ENCODE peak calls at places on chromosomes 2 and 18, in seven cellular contexts. One of them, this sample, is unnamed.

GRCh38 chr2:29425866-29426265 is 310.7 kb downstream of the CLIP4 start:
- DNase-seq in progenitor cell of endocrine pancreas: no peak
- DNase-seq in mammary epithelial cell: no peak
- DNase-seq in activated CD8-positive, alpha-beta memory T cell treated with anti-CD3 and anti-CD28 coated beads, Interleukin-2, amount 50 U/mL, for 48 hours: no peak
- DNase-seq in NCI-H2107: no peak
- DNase-seq in HEK293T: no peak
- DNase-seq in NCI-H1417 treated with DMSO at 0.1 percent for 48 hours: no peak
- DNase-seq in this sample: no peak

GRCh38 chr2:170421175-170421687 is 243.3 kb downstream of the MYO3B start:
- DNase-seq in progenitor cell of endocrine pancreas: no peak
- DNase-seq in mammary epithelial cell: no peak
- DNase-seq in activated CD8-positive, alpha-beta memory T cell treated with anti-CD3 and anti-CD28 coated beads, Interleukin-2, amount 50 U/mL, for 48 hours: no peak
- DNase-seq in NCI-H2107: no peak
- DNase-seq in HEK293T: no peak
- DNase-seq in NCI-H1417 treated with DMSO at 0.1 percent for 48 hours: no peak
- DNase-seq in this sample: no peak

GRCh38 chr2:37653805-37654378 is 17.6 kb downstream of the CDC42EP3 start:
- DNase-seq in progenitor cell of endocrine pancreas: no peak
- DNase-seq in mammary epithelial cell: peak
- DNase-seq in activated CD8-positive, alpha-beta memory T cell treated with anti-CD3 and anti-CD28 coated beads, Interleukin-2, amount 50 U/mL, for 48 hours: no peak
- DNase-seq in NCI-H2107: no peak
- DNase-seq in HEK293T: no peak
- DNase-seq in NCI-H1417 treated with DMSO at 0.1 percent for 48 hours: no peak
- DNase-seq in this sample: no peak

GRCh38 chr18:75199327-75199726 is 9.6 kb downstream of the PTGR3 start:
- DNase-seq in progenitor cell of endocrine pancreas: no peak
- DNase-seq in mammary epithelial cell: no peak
- DNase-seq in activated CD8-positive, alpha-beta memory T cell treated with anti-CD3 and anti-CD28 coated beads, Interleukin-2, amount 50 U/mL, for 48 hours: no peak
- DNase-seq in NCI-H2107: no peak
- DNase-seq in HEK293T: no peak
- DNase-seq in NCI-H1417 treated with DMSO at 0.1 percent for 48 hours: no peak
- DNase-seq in this sample: no peak

GRCh38 chr2:77054938-77055337 is 467.2 kb downstream of the LRRTM4 start:
- DNase-seq in progenitor cell of endocrine pancreas: peak
- DNase-seq in mammary epithelial cell: no peak
- DNase-seq in activated CD8-positive, alpha-beta memory T cell treated with anti-CD3 and anti-CD28 coated beads, Interleukin-2, amount 50 U/mL, for 48 hours: no peak
- DNase-seq in NCI-H2107: no peak
- DNase-seq in HEK293T: peak
- DNase-seq in NCI-H1417 treated with DMSO at 0.1 percent for 48 hours: no peak
- DNase-seq in this sample: no peak

GRCh38 chr2:178404380-178404767 is 46.6 kb downstream of the PRKRA start:
- DNase-seq in progenitor cell of endocrine pancreas: no peak
- DNase-seq in mammary epithelial cell: peak
- DNase-seq in activated CD8-positive, alpha-beta memory T cell treated with anti-CD3 and anti-CD28 coated beads, Interleukin-2, amount 50 U/mL, for 48 hours: no peak
- DNase-seq in NCI-H2107: no peak
- DNase-seq in HEK293T: no peak
- DNase-seq in NCI-H1417 treated with DMSO at 0.1 percent for 48 hours: no peak
- DNase-seq in this sample: no peak

GRCh38 chr2:162013514-162014205 is 60.4 kb downstream of the DPP4 start:
- DNase-seq in progenitor cell of endocrine pancreas: no peak
- DNase-seq in mammary epithelial cell: no peak
- DNase-seq in activated CD8-positive, alpha-beta memory T cell treated with anti-CD3 and anti-CD28 coated beads, Interleukin-2, amount 50 U/mL, for 48 hours: no peak
- DNase-seq in NCI-H2107: no peak
- DNase-seq in HEK293T: no peak
- DNase-seq in NCI-H1417 treated with DMSO at 0.1 percent for 48 hours: no peak
- DNase-seq in this sample: no peak

GRCh38 chr18:63578357-63578958 is 8.7 kb upstream of the SERPINB13 start:
- DNase-seq in progenitor cell of endocrine pancreas: peak
- DNase-seq in mammary epithelial cell: no peak
- DNase-seq in activated CD8-positive, alpha-beta memory T cell treated with anti-CD3 and anti-CD28 coated beads, Interleukin-2, amount 50 U/mL, for 48 hours: no peak
- DNase-seq in NCI-H2107: no peak
- DNase-seq in HEK293T: peak
- DNase-seq in NCI-H1417 treated with DMSO at 0.1 percent for 48 hours: peak
- DNase-seq in this sample: peak

GRCh38 chr18:45127395-45127794 is 446.7 kb downstream of the SETBP1 start:
- DNase-seq in progenitor cell of endocrine pancreas: no peak
- DNase-seq in mammary epithelial cell: no peak
- DNase-seq in activated CD8-positive, alpha-beta memory T cell treated with anti-CD3 and anti-CD28 coated beads, Interleukin-2, amount 50 U/mL, for 48 hours: no peak
- DNase-seq in NCI-H2107: no peak
- DNase-seq in HEK293T: no peak
- DNase-seq in NCI-H1417 treated with DMSO at 0.1 percent for 48 hours: no peak
- DNase-seq in this sample: no peak

GRCh38 chr2:217335341-217335966 is 475.6 kb upstream of the TNP1 start:
- DNase-seq in progenitor cell of endocrine pancreas: no peak
- DNase-seq in mammary epithelial cell: peak
- DNase-seq in activated CD8-positive, alpha-beta memory T cell treated with anti-CD3 and anti-CD28 coated beads, Interleukin-2, amount 50 U/mL, for 48 hours: no peak
- DNase-seq in NCI-H2107: no peak
- DNase-seq in HEK293T: no peak
- DNase-seq in NCI-H1417 treated with DMSO at 0.1 percent for 48 hours: no peak
- DNase-seq in this sample: no peak

GRCh38 chr2:11742317-11742701 is 4.1 kb upstream of the LPIN1 start:
- DNase-seq in progenitor cell of endocrine pancreas: no peak
- DNase-seq in mammary epithelial cell: no peak
- DNase-seq in activated CD8-positive, alpha-beta memory T cell treated with anti-CD3 and anti-CD28 coated beads, Interleukin-2, amount 50 U/mL, for 48 hours: no peak
- DNase-seq in NCI-H2107: no peak
- DNase-seq in HEK293T: no peak
- DNase-seq in NCI-H1417 treated with DMSO at 0.1 percent for 48 hours: no peak
- DNase-seq in this sample: no peak

GRCh38 chr2:181128199-181128598 is 147.8 kb downstream of the UBE2E3 start:
- DNase-seq in progenitor cell of endocrine pancreas: no peak
- DNase-seq in mammary epithelial cell: no peak
- DNase-seq in activated CD8-positive, alpha-beta memory T cell treated with anti-CD3 and anti-CD28 coated beads, Interleukin-2, amount 50 U/mL, for 48 hours: no peak
- DNase-seq in NCI-H2107: no peak
- DNase-seq in HEK293T: no peak
- DNase-seq in NCI-H1417 treated with DMSO at 0.1 percent for 48 hours: no peak
- DNase-seq in this sample: no peak

GRCh38 chr18:3885209-3885792 is 435.3 kb downstream of the TGIF1 start:
- DNase-seq in progenitor cell of endocrine pancreas: no peak
- DNase-seq in mammary epithelial cell: no peak
- DNase-seq in activated CD8-positive, alpha-beta memory T cell treated with anti-CD3 and anti-CD28 coated beads, Interleukin-2, amount 50 U/mL, for 48 hours: no peak
- DNase-seq in NCI-H2107: no peak
- DNase-seq in HEK293T: peak
- DNase-seq in NCI-H1417 treated with DMSO at 0.1 percent for 48 hours: no peak
- DNase-seq in this sample: no peak

GRCh38 chr2:12787891-12788783 is 71.4 kb downstream of the TRIB2 start:
- DNase-seq in progenitor cell of endocrine pancreas: no peak
- DNase-seq in mammary epithelial cell: no peak
- DNase-seq in activated CD8-positive, alpha-beta memory T cell treated with anti-CD3 and anti-CD28 coated beads, Interleukin-2, amount 50 U/mL, for 48 hours: no peak
- DNase-seq in NCI-H2107: no peak
- DNase-seq in HEK293T: no peak
- DNase-seq in NCI-H1417 treated with DMSO at 0.1 percent for 48 hours: no peak
- DNase-seq in this sample: no peak

GRCh38 chr2:176083796-176084261 is at the start of gene EVX2:
- DNase-seq in progenitor cell of endocrine pancreas: no peak
- DNase-seq in mammary epithelial cell: no peak
- DNase-seq in activated CD8-positive, alpha-beta memory T cell treated with anti-CD3 and anti-CD28 coated beads, Interleukin-2, amount 50 U/mL, for 48 hours: no peak
- DNase-seq in NCI-H2107: no peak
- DNase-seq in HEK293T: no peak
- DNase-seq in NCI-H1417 treated with DMSO at 0.1 percent for 48 hours: no peak
- DNase-seq in this sample: no peak

GRCh38 chr2:85813211-85813977 is 59.6 kb downstream of the ATOH8 start:
- DNase-seq in progenitor cell of endocrine pancreas: no peak
- DNase-seq in mammary epithelial cell: no peak
- DNase-seq in activated CD8-positive, alpha-beta memory T cell treated with anti-CD3 and anti-CD28 coated beads, Interleukin-2, amount 50 U/mL, for 48 hours: no peak
- DNase-seq in NCI-H2107: no peak
- DNase-seq in HEK293T: no peak
- DNase-seq in NCI-H1417 treated with DMSO at 0.1 percent for 48 hours: no peak
- DNase-seq in this sample: no peak

GRCh38 chr18:56803076-56803475 is 151.9 kb downstream of the WDR7 start:
- DNase-seq in progenitor cell of endocrine pancreas: no peak
- DNase-seq in mammary epithelial cell: no peak
- DNase-seq in activated CD8-positive, alpha-beta memory T cell treated with anti-CD3 and anti-CD28 coated beads, Interleukin-2, amount 50 U/mL, for 48 hours: no peak
- DNase-seq in NCI-H2107: no peak
- DNase-seq in HEK293T: no peak
- DNase-seq in NCI-H1417 treated with DMSO at 0.1 percent for 48 hours: no peak
- DNase-seq in this sample: no peak

GRCh38 chr2:8893978-8894820 is 56.8 kb upstream of the KIDINS220 start:
- DNase-seq in progenitor cell of endocrine pancreas: no peak
- DNase-seq in mammary epithelial cell: no peak
- DNase-seq in activated CD8-positive, alpha-beta memory T cell treated with anti-CD3 and anti-CD28 coated beads, Interleukin-2, amount 50 U/mL, for 48 hours: no peak
- DNase-seq in NCI-H2107: no peak
- DNase-seq in HEK293T: no peak
- DNase-seq in NCI-H1417 treated with DMSO at 0.1 percent for 48 hours: no peak
- DNase-seq in this sample: no peak

GRCh38 chr2:96952016-96952750 is 34.2 kb downstream of the FAM178B start:
- DNase-seq in progenitor cell of endocrine pancreas: no peak
- DNase-seq in mammary epithelial cell: no peak
- DNase-seq in activated CD8-positive, alpha-beta memory T cell treated with anti-CD3 and anti-CD28 coated beads, Interleukin-2, amount 50 U/mL, for 48 hours: no peak
- DNase-seq in NCI-H2107: no peak
- DNase-seq in HEK293T: no peak
- DNase-seq in NCI-H1417 treated with DMSO at 0.1 percent for 48 hours: no peak
- DNase-seq in this sample: no peak

GRCh38 chr2:97870396-97870843 is 125.3 kb downstream of the TMEM131 start:
- DNase-seq in progenitor cell of endocrine pancreas: no peak
- DNase-seq in mammary epithelial cell: peak
- DNase-seq in activated CD8-positive, alpha-beta memory T cell treated with anti-CD3 and anti-CD28 coated beads, Interleukin-2, amount 50 U/mL, for 48 hours: no peak
- DNase-seq in NCI-H2107: peak
- DNase-seq in HEK293T: no peak
- DNase-seq in NCI-H1417 treated with DMSO at 0.1 percent for 48 hours: no peak
- DNase-seq in this sample: no peak

GRCh38 chr18:10399465-10399864 is 55.0 kb upstream of the APCDD1 start:
- DNase-seq in progenitor cell of endocrine pancreas: no peak
- DNase-seq in mammary epithelial cell: no peak
- DNase-seq in activated CD8-positive, alpha-beta memory T cell treated with anti-CD3 and anti-CD28 coated beads, Interleukin-2, amount 50 U/mL, for 48 hours: no peak
- DNase-seq in NCI-H2107: no peak
- DNase-seq in HEK293T: no peak
- DNase-seq in NCI-H1417 treated with DMSO at 0.1 percent for 48 hours: no peak
- DNase-seq in this sample: no peak

GRCh38 chr2:220469201-220469600 is 841.8 kb downstream of the SLC4A3 start:
- DNase-seq in progenitor cell of endocrine pancreas: no peak
- DNase-seq in mammary epithelial cell: no peak
- DNase-seq in activated CD8-positive, alpha-beta memory T cell treated with anti-CD3 and anti-CD28 coated beads, Interleukin-2, amount 50 U/mL, for 48 hours: no peak
- DNase-seq in NCI-H2107: no peak
- DNase-seq in HEK293T: no peak
- DNase-seq in NCI-H1417 treated with DMSO at 0.1 percent for 48 hours: no peak
- DNase-seq in this sample: no peak

GRCh38 chr2:239544846-239545465 is 144.1 kb upstream of the HDAC4 start:
- DNase-seq in progenitor cell of endocrine pancreas: no peak
- DNase-seq in mammary epithelial cell: no peak
- DNase-seq in activated CD8-positive, alpha-beta memory T cell treated with anti-CD3 and anti-CD28 coated beads, Interleukin-2, amount 50 U/mL, for 48 hours: peak
- DNase-seq in NCI-H2107: no peak
- DNase-seq in HEK293T: no peak
- DNase-seq in NCI-H1417 treated with DMSO at 0.1 percent for 48 hours: no peak
- DNase-seq in this sample: no peak

GRCh38 chr2:72963423-72964145 is 46.3 kb downstream of the EMX1 start:
- DNase-seq in progenitor cell of endocrine pancreas: no peak
- DNase-seq in mammary epithelial cell: no peak
- DNase-seq in activated CD8-positive, alpha-beta memory T cell treated with anti-CD3 and anti-CD28 coated beads, Interleukin-2, amount 50 U/mL, for 48 hours: no peak
- DNase-seq in NCI-H2107: no peak
- DNase-seq in HEK293T: no peak
- DNase-seq in NCI-H1417 treated with DMSO at 0.1 percent for 48 hours: no peak
- DNase-seq in this sample: no peak

GRCh38 chr18:64017870-64018269 is 48.0 kb downstream of the SERPINB8 start:
- DNase-seq in progenitor cell of endocrine pancreas: no peak
- DNase-seq in mammary epithelial cell: peak
- DNase-seq in activated CD8-positive, alpha-beta memory T cell treated with anti-CD3 and anti-CD28 coated beads, Interleukin-2, amount 50 U/mL, for 48 hours: no peak
- DNase-seq in NCI-H2107: no peak
- DNase-seq in HEK293T: no peak
- DNase-seq in NCI-H1417 treated with DMSO at 0.1 percent for 48 hours: peak
- DNase-seq in this sample: peak

GRCh38 chr18:46408334-46408987 is 248.6 kb downstream of the LOXHD1 start:
- DNase-seq in progenitor cell of endocrine pancreas: no peak
- DNase-seq in mammary epithelial cell: no peak
- DNase-seq in activated CD8-positive, alpha-beta memory T cell treated with anti-CD3 and anti-CD28 coated beads, Interleukin-2, amount 50 U/mL, for 48 hours: no peak
- DNase-seq in NCI-H2107: no peak
- DNase-seq in HEK293T: no peak
- DNase-seq in NCI-H1417 treated with DMSO at 0.1 percent for 48 hours: no peak
- DNase-seq in this sample: no peak

GRCh38 chr2:48397846-48398245 is 132.1 kb upstream of the STON1 start:
- DNase-seq in progenitor cell of endocrine pancreas: no peak
- DNase-seq in mammary epithelial cell: no peak
- DNase-seq in activated CD8-positive, alpha-beta memory T cell treated with anti-CD3 and anti-CD28 coated beads, Interleukin-2, amount 50 U/mL, for 48 hours: no peak
- DNase-seq in NCI-H2107: peak
- DNase-seq in HEK293T: no peak
- DNase-seq in NCI-H1417 treated with DMSO at 0.1 percent for 48 hours: peak
- DNase-seq in this sample: peak

GRCh38 chr18:58263733-58264469 is 219.9 kb downstream of the NEDD4L start:
- DNase-seq in progenitor cell of endocrine pancreas: no peak
- DNase-seq in mammary epithelial cell: no peak
- DNase-seq in activated CD8-positive, alpha-beta memory T cell treated with anti-CD3 and anti-CD28 coated beads, Interleukin-2, amount 50 U/mL, for 48 hours: no peak
- DNase-seq in NCI-H2107: no peak
- DNase-seq in HEK293T: no peak
- DNase-seq in NCI-H1417 treated with DMSO at 0.1 percent for 48 hours: no peak
- DNase-seq in this sample: no peak

GRCh38 chr2:54455584-54456525 is at the start of gene SPTBN1:
- DNase-seq in progenitor cell of endocrine pancreas: peak
- DNase-seq in mammary epithelial cell: peak
- DNase-seq in activated CD8-positive, alpha-beta memory T cell treated with anti-CD3 and anti-CD28 coated beads, Interleukin-2, amount 50 U/mL, for 48 hours: peak
- DNase-seq in NCI-H2107: peak
- DNase-seq in HEK293T: peak
- DNase-seq in NCI-H1417 treated with DMSO at 0.1 percent for 48 hours: peak
- DNase-seq in this sample: peak

GRCh38 chr2:101197215-101197745 is 46.1 kb upstream of the TBC1D8 start:
- DNase-seq in progenitor cell of endocrine pancreas: no peak
- DNase-seq in mammary epithelial cell: no peak
- DNase-seq in activated CD8-positive, alpha-beta memory T cell treated with anti-CD3 and anti-CD28 coated beads, Interleukin-2, amount 50 U/mL, for 48 hours: no peak
- DNase-seq in NCI-H2107: no peak
- DNase-seq in HEK293T: no peak
- DNase-seq in NCI-H1417 treated with DMSO at 0.1 percent for 48 hours: no peak
- DNase-seq in this sample: no peak

GRCh38 chr2:173159794-173160463 is 84.3 kb downstream of the MAP3K20 start:
- DNase-seq in progenitor cell of endocrine pancreas: no peak
- DNase-seq in mammary epithelial cell: peak
- DNase-seq in activated CD8-positive, alpha-beta memory T cell treated with anti-CD3 and anti-CD28 coated beads, Interleukin-2, amount 50 U/mL, for 48 hours: no peak
- DNase-seq in NCI-H2107: no peak
- DNase-seq in HEK293T: peak
- DNase-seq in NCI-H1417 treated with DMSO at 0.1 percent for 48 hours: no peak
- DNase-seq in this sample: no peak